ENCODE peak calls at places on chromosomes 12 and 14, in nine cellular contexts. One of them, this sample, is unnamed.

GRCh38 chr12:88237954-88238353 is 95.8 kb downstream of the TMTC3 start:
- DNase-seq in right cardiac atrium: no peak
- DNase-seq in lower lobe of right lung: no peak
- DNase-seq in neural progenitor cell: no peak
- DNase-seq in substantia nigra: no peak
- DNase-seq in A549: peak
- DNase-seq in psoas muscle: no peak
- DNase-seq in ovary: no peak
- DNase-seq in neuronal stem cell: no peak
- DNase-seq in this sample: no peak

GRCh38 chr14:55665067-55665700 is 85.2 kb downstream of the KTN1 start:
- DNase-seq in right cardiac atrium: no peak
- DNase-seq in neuronal stem cell: no peak
- DNase-seq in ovary: no peak
- DNase-seq in substantia nigra: no peak
- DNase-seq in neural progenitor cell: no peak
- DNase-seq in A549: no peak
- DNase-seq in psoas muscle: no peak
- DNase-seq in lower lobe of right lung: no peak
- DNase-seq in this sample: no peak

GRCh38 chr14:59427653-59428578 is 37.3 kb downstream of the GPR135 start:
- DNase-seq in A549: no peak
- DNase-seq in neuronal stem cell: no peak
- DNase-seq in substantia nigra: no peak
- DNase-seq in psoas muscle: peak
- DNase-seq in ovary: no peak
- DNase-seq in lower lobe of right lung: no peak
- DNase-seq in neural progenitor cell: no peak
- DNase-seq in right cardiac atrium: peak
- DNase-seq in this sample: no peak

GRCh38 chr14:104928391-104929133 is 3.9 kb downstream of the PLD4 start:
- DNase-seq in lower lobe of right lung: no peak
- DNase-seq in right cardiac atrium: no peak
- DNase-seq in psoas muscle: no peak
- DNase-seq in ovary: no peak
- DNase-seq in A549: no peak
- DNase-seq in neuronal stem cell: no peak
- DNase-seq in neural progenitor cell: no peak
- DNase-seq in substantia nigra: no peak
- DNase-seq in this sample: no peak

GRCh38 chr14:68947802-68948201 is 31.3 kb downstream of the ACTN1 start:
- DNase-seq in substantia nigra: no peak
- DNase-seq in ovary: no peak
- DNase-seq in right cardiac atrium: peak
- DNase-seq in neuronal stem cell: no peak
- DNase-seq in lower lobe of right lung: no peak
- DNase-seq in neural progenitor cell: peak
- DNase-seq in A549: peak
- DNase-seq in psoas muscle: peak
- DNase-seq in this sample: peak

GRCh38 chr12:126935435-126935834 is 1331.5 kb upstream of the TMEM132C start:
- DNase-seq in psoas muscle: no peak
- DNase-seq in ovary: no peak
- DNase-seq in A549: no peak
- DNase-seq in substantia nigra: no peak
- DNase-seq in neuronal stem cell: no peak
- DNase-seq in lower lobe of right lung: no peak
- DNase-seq in right cardiac atrium: no peak
- DNase-seq in neural progenitor cell: no peak
- DNase-seq in this sample: no peak

GRCh38 chr12:48084066-48084465 is 21.8 kb downstream of the SENP1 start:
- DNase-seq in neural progenitor cell: peak
- DNase-seq in A549: peak
- DNase-seq in lower lobe of right lung: no peak
- DNase-seq in psoas muscle: no peak
- DNase-seq in neuronal stem cell: no peak
- DNase-seq in substantia nigra: no peak
- DNase-seq in right cardiac atrium: no peak
- DNase-seq in ovary: no peak
- DNase-seq in this sample: no peak

GRCh38 chr14:92161521-92161920 is 39.8 kb downstream of the CPSF2 start:
- DNase-seq in substantia nigra: no peak
- DNase-seq in A549: no peak
- DNase-seq in right cardiac atrium: no peak
- DNase-seq in psoas muscle: no peak
- DNase-seq in lower lobe of right lung: no peak
- DNase-seq in neuronal stem cell: no peak
- DNase-seq in ovary: no peak
- DNase-seq in neural progenitor cell: no peak
- DNase-seq in this sample: no peak

GRCh38 chr14:63707216-63707615 is 20.6 kb downstream of the SGPP1 start:
- DNase-seq in neural progenitor cell: no peak
- DNase-seq in neuronal stem cell: no peak
- DNase-seq in ovary: no peak
- DNase-seq in A549: no peak
- DNase-seq in substantia nigra: no peak
- DNase-seq in right cardiac atrium: no peak
- DNase-seq in psoas muscle: no peak
- DNase-seq in lower lobe of right lung: no peak
- DNase-seq in this sample: no peak

GRCh38 chr12:109717390-109718357 is 4.0 kb downstream of the FAM222A start:
- DNase-seq in lower lobe of right lung: no peak
- DNase-seq in neural progenitor cell: no peak
- DNase-seq in substantia nigra: no peak
- DNase-seq in A549: no peak
- DNase-seq in ovary: peak
- DNase-seq in neuronal stem cell: no peak
- DNase-seq in right cardiac atrium: no peak
- DNase-seq in psoas muscle: no peak
- DNase-seq in this sample: no peak

GRCh38 chr12:77841467-77842054 is 10.9 kb downstream of the NAV3 start:
- DNase-seq in neural progenitor cell: no peak
- DNase-seq in neuronal stem cell: no peak
- DNase-seq in lower lobe of right lung: no peak
- DNase-seq in psoas muscle: no peak
- DNase-seq in ovary: no peak
- DNase-seq in right cardiac atrium: peak
- DNase-seq in A549: no peak
- DNase-seq in substantia nigra: no peak
- DNase-seq in this sample: peak

GRCh38 chr14:43706901-43707300 is 800.2 kb downstream of the FSCB start:
- DNase-seq in ovary: no peak
- DNase-seq in lower lobe of right lung: no peak
- DNase-seq in substantia nigra: no peak
- DNase-seq in neural progenitor cell: no peak
- DNase-seq in psoas muscle: no peak
- DNase-seq in right cardiac atrium: no peak
- DNase-seq in neuronal stem cell: no peak
- DNase-seq in A549: peak
- DNase-seq in this sample: no peak

GRCh38 chr12:21769311-21769710 is 5.2 kb downstream of the KCNJ8 start:
- DNase-seq in lower lobe of right lung: no peak
- DNase-seq in ovary: no peak
- DNase-seq in right cardiac atrium: no peak
- DNase-seq in neural progenitor cell: no peak
- DNase-seq in neuronal stem cell: no peak
- DNase-seq in A549: no peak
- DNase-seq in psoas muscle: no peak
- DNase-seq in substantia nigra: no peak
- DNase-seq in this sample: no peak

GRCh38 chr14:20836668-20837338 is 34.2 kb upstream of the RNASE1 start:
- DNase-seq in ovary: no peak
- DNase-seq in lower lobe of right lung: no peak
- DNase-seq in neural progenitor cell: peak
- DNase-seq in A549: peak
- DNase-seq in psoas muscle: no peak
- DNase-seq in neuronal stem cell: no peak
- DNase-seq in substantia nigra: no peak
- DNase-seq in right cardiac atrium: no peak
- DNase-seq in this sample: no peak

GRCh38 chr12:89817501-89818226 is 109.0 kb upstream of the ATP2B1 start:
- DNase-seq in A549: peak
- DNase-seq in lower lobe of right lung: no peak
- DNase-seq in ovary: no peak
- DNase-seq in right cardiac atrium: no peak
- DNase-seq in substantia nigra: no peak
- DNase-seq in neuronal stem cell: no peak
- DNase-seq in neural progenitor cell: no peak
- DNase-seq in psoas muscle: no peak
- DNase-seq in this sample: no peak

GRCh38 chr14:89755816-89756215 is 198.7 kb downstream of the EFCAB11 start:
- DNase-seq in neuronal stem cell: no peak
- DNase-seq in right cardiac atrium: peak
- DNase-seq in ovary: no peak
- DNase-seq in substantia nigra: no peak
- DNase-seq in A549: no peak
- DNase-seq in psoas muscle: peak
- DNase-seq in lower lobe of right lung: no peak
- DNase-seq in neural progenitor cell: no peak
- DNase-seq in this sample: no peak

GRCh38 chr12:19764408-19764807 is 325.1 kb downstream of the AEBP2 start:
- DNase-seq in right cardiac atrium: no peak
- DNase-seq in psoas muscle: no peak
- DNase-seq in substantia nigra: no peak
- DNase-seq in neuronal stem cell: no peak
- DNase-seq in neural progenitor cell: no peak
- DNase-seq in A549: no peak
- DNase-seq in lower lobe of right lung: no peak
- DNase-seq in ovary: no peak
- DNase-seq in this sample: no peak

GRCh38 chr14:90373887-90374286 is 22.9 kb upstream of the CALM1 start:
- DNase-seq in lower lobe of right lung: no peak
- DNase-seq in right cardiac atrium: no peak
- DNase-seq in substantia nigra: no peak
- DNase-seq in psoas muscle: no peak
- DNase-seq in A549: no peak
- DNase-seq in neuronal stem cell: no peak
- DNase-seq in neural progenitor cell: no peak
- DNase-seq in ovary: no peak
- DNase-seq in this sample: no peak

GRCh38 chr12:77992760-77993159 is 162.1 kb downstream of the NAV3 start:
- DNase-seq in psoas muscle: no peak
- DNase-seq in ovary: no peak
- DNase-seq in A549: no peak
- DNase-seq in lower lobe of right lung: no peak
- DNase-seq in substantia nigra: no peak
- DNase-seq in neural progenitor cell: no peak
- DNase-seq in right cardiac atrium: no peak
- DNase-seq in neuronal stem cell: no peak
- DNase-seq in this sample: no peak

GRCh38 chr12:51822956-51823355 is 25.6 kb downstream of the FIGNL2 start:
- DNase-seq in A549: no peak
- DNase-seq in neuronal stem cell: no peak
- DNase-seq in psoas muscle: no peak
- DNase-seq in ovary: no peak
- DNase-seq in lower lobe of right lung: no peak
- DNase-seq in neural progenitor cell: no peak
- DNase-seq in right cardiac atrium: no peak
- DNase-seq in substantia nigra: no peak
- DNase-seq in this sample: no peak

GRCh38 chr12:55641595-55641994 is 4.9 kb downstream of the OR10P1 start:
- DNase-seq in lower lobe of right lung: no peak
- DNase-seq in right cardiac atrium: no peak
- DNase-seq in ovary: no peak
- DNase-seq in psoas muscle: no peak
- DNase-seq in substantia nigra: no peak
- DNase-seq in neuronal stem cell: no peak
- DNase-seq in A549: no peak
- DNase-seq in neural progenitor cell: no peak
- DNase-seq in this sample: no peak
- H3K27ac ChIP-seq in lower lobe of right lung: peak
- H3K27ac ChIP-seq in right cardiac atrium: peak
- H3K27ac ChIP-seq in ovary: no peak
- H3K27ac ChIP-seq in psoas muscle: no peak
- H3K27ac ChIP-seq in substantia nigra: no peak
- H3K27ac ChIP-seq in neuronal stem cell: no peak
- H3K27ac ChIP-seq in A549: no peak
- H3K27ac ChIP-seq in neural progenitor cell: no peak
- H3K27ac ChIP-seq in this sample: no peak

GRCh38 chr12:11762723-11763326 is 113.4 kb downstream of the ETV6 start:
- DNase-seq in ovary: no peak
- DNase-seq in lower lobe of right lung: no peak
- DNase-seq in substantia nigra: no peak
- DNase-seq in right cardiac atrium: no peak
- DNase-seq in neuronal stem cell: no peak
- DNase-seq in neural progenitor cell: no peak
- DNase-seq in A549: no peak
- DNase-seq in psoas muscle: no peak
- DNase-seq in this sample: no peak
- H3K27ac ChIP-seq in ovary: no peak
- H3K27ac ChIP-seq in lower lobe of right lung: peak
- H3K27ac ChIP-seq in substantia nigra: no peak
- H3K27ac ChIP-seq in right cardiac atrium: no peak
- H3K27ac ChIP-seq in neuronal stem cell: no peak
- H3K27ac ChIP-seq in neural progenitor cell: no peak
- H3K27ac ChIP-seq in A549: no peak
- H3K27ac ChIP-seq in psoas muscle: no peak
- H3K27ac ChIP-seq in this sample: no peak

GRCh38 chr12:46676396-46676795 is 149.4 kb downstream of the SLC38A4 start:
- DNase-seq in neuronal stem cell: no peak
- DNase-seq in neural progenitor cell: no peak
- DNase-seq in ovary: no peak
- DNase-seq in substantia nigra: no peak
- DNase-seq in right cardiac atrium: no peak
- DNase-seq in A549: no peak
- DNase-seq in psoas muscle: no peak
- DNase-seq in lower lobe of right lung: no peak
- DNase-seq in this sample: no peak
- H3K27ac ChIP-seq in neuronal stem cell: no peak
- H3K27ac ChIP-seq in neural progenitor cell: no peak
- H3K27ac ChIP-seq in ovary: no peak
- H3K27ac ChIP-seq in substantia nigra: no peak
- H3K27ac ChIP-seq in right cardiac atrium: no peak
- H3K27ac ChIP-seq in A549: peak
- H3K27ac ChIP-seq in psoas muscle: no peak
- H3K27ac ChIP-seq in lower lobe of right lung: no peak
- H3K27ac ChIP-seq in this sample: no peak

DNA sequence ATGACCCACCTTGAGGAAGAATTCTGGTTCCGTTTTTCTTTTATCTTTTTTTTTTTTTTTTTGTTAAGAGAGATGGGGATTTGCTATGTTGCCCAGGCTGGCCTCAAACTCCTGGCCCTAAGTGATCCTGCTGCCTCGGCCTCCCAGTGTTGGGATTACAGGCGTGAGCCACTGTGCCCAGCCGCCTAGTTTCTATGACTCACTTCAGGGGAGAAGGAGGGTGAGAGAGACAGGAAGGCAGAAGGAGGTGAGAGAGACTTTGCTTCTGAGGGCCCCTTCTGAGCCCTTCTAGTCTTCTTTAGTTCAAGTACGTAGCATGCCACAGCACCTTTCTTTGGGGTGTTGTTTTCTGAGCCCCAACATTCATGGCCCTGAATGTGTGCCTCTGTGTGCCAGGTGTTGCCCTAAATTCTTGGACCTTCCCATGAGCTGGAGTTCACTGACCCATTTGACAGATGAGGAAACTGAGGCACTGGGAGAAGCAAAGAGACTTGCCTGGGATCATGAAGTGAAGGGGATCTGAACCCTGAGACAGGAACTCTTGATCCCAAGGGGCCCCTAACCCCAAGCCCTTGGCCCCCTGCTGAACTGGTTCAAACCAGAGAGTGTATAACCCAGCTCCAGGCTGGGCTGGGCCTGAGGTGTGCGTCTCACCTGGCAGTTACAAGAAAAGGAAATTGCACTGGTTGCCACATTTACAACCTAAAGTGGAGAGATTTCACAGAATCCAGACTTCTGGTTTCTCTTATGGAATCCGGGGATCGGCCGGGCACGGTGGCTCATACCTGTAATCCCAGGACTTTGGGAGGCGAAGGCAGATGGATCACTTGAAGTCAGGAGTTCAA is 20.8 kb downstream of the SH2B3 start:
- DNase-seq in ovary: no peak
- DNase-seq in neuronal stem cell: no peak
- DNase-seq in lower lobe of right lung: no peak
- DNase-seq in right cardiac atrium: no peak
- DNase-seq in substantia nigra: no peak
- DNase-seq in psoas muscle: no peak
- DNase-seq in A549: no peak
- DNase-seq in neural progenitor cell: no peak
- DNase-seq in this sample: no peak
- H3K27ac ChIP-seq in ovary: no peak
- H3K27ac ChIP-seq in neuronal stem cell: no peak
- H3K27ac ChIP-seq in lower lobe of right lung: peak
- H3K27ac ChIP-seq in right cardiac atrium: no peak
- H3K27ac ChIP-seq in substantia nigra: no peak
- H3K27ac ChIP-seq in psoas muscle: no peak
- H3K27ac ChIP-seq in A549: peak
- H3K27ac ChIP-seq in neural progenitor cell: no peak
- H3K27ac ChIP-seq in this sample: no peak

This sample was measured in SJCRH30.